ENCODE peak calls at places on chromosomes 4 and X, in five cellular contexts. O, U, A, Z and E are unnamed samples.

GRCh38 chr4:31089815-31090214 is 369.6 kb downstream of the PCDH7 start:
- DNase-seq in O (peak; percentile 86), U (peak; percentile 47), A (no peak), Z (no peak), E (peak; percentile 92)

GRCh38 chr4:3324093-3324815 is 31.4 kb downstream of the RGS12 start:
- DNase-seq in O (no peak), U (no peak), A (no peak), Z (peak; percentile 36), E (no peak)

GRCh38 chr4:139099366-139099982 is 77.5 kb downstream of the ELF2 start:
- DNase-seq in O (peak; percentile 72), U (peak; percentile 78), A (peak; percentile 19), Z (no peak), E (peak; percentile 44)

GRCh38 chr4:56799824-56800756 is 21.4 kb downstream of the SPINK2 start:
- DNase-seq in O (peak; percentile 87), U (peak; percentile 87), A (peak; percentile 80), Z (peak; percentile 85), E (peak; percentile 44)

GRCh38 chr4:148735432-148736155 is 293.4 kb upstream of the NR3C2 start:
- DNase-seq in O (no peak), U (no peak), A (no peak), Z (no peak), E (no peak)

GRCh38 chrX:104315555-104315954 is 60.8 kb upstream of the ESX1 start:
- DNase-seq in O (no peak), U (no peak), A (no peak), Z (no peak), E (no peak)

GRCh38 chr4:127732623-127733199 is 2.5 kb downstream of the SLC25A31 start:
- DNase-seq in O (no peak), U (no peak), A (no peak), Z (no peak), E (no peak)

GRCh38 chr4:137664055-137664405 is 131.7 kb upstream of the PCDH18 start:
- DNase-seq in O (no peak), U (no peak), A (no peak), Z (no peak), E (no peak)

GRCh38 chr4:173399016-173399415 is at the start of gene SCRG1:
- DNase-seq in O (no peak), U (no peak), A (no peak), Z (no peak), E (no peak)

GRCh38 chr4:101321481-101322042 is 25.8 kb downstream of the PPP3CA start:
- DNase-seq in O (no peak), U (no peak), A (no peak), Z (no peak), E (no peak)

GRCh38 chr4:103046416-103047290 is 27.1 kb upstream of the SLC9B1 start:
- DNase-seq in O (no peak), U (peak; percentile 40), A (no peak), Z (no peak), E (no peak)

GRCh38 chr4:145183023-145183422 is 2.6 kb upstream of the OTUD4 start:
- DNase-seq in O (no peak), U (no peak), A (no peak), Z (no peak), E (no peak)

GRCh38 chr4:125316391-125316780 is 1.6 kb downstream of the FAT4 start:
- DNase-seq in O (peak; percentile 49), U (peak; percentile 16), A (peak; percentile 39), Z (peak; percentile 66), E (no peak)

GRCh38 chr4:99832313-99832712 is 15.7 kb downstream of the DAPP1 start:
- DNase-seq in O (no peak), U (no peak), A (no peak), Z (no peak), E (no peak)

GRCh38 chr4:148649669-148650331 is 207.6 kb upstream of the NR3C2 start:
- DNase-seq in O (no peak), U (no peak), A (no peak), Z (no peak), E (no peak)

GRCh38 chr4:6752486-6752829 is 30.1 kb upstream of the KIAA0232 start:
- DNase-seq in O (no peak), U (no peak), A (no peak), Z (no peak), E (no peak)

GRCh38 chr4:142181021-142181420 is 544.6 kb downstream of the IL15 start:
- DNase-seq in O (no peak), U (no peak), A (no peak), Z (no peak), E (no peak)
- H3K36me3 ChIP-seq in O (no peaks in the 10 kb centered on the region), U (no peaks in the 10 kb centered on the region), A (no peaks in the 10 kb centered on the region), Z (no peaks in the 10 kb centered on the region), E (no peaks in the 10 kb centered on the region)

DNA sequence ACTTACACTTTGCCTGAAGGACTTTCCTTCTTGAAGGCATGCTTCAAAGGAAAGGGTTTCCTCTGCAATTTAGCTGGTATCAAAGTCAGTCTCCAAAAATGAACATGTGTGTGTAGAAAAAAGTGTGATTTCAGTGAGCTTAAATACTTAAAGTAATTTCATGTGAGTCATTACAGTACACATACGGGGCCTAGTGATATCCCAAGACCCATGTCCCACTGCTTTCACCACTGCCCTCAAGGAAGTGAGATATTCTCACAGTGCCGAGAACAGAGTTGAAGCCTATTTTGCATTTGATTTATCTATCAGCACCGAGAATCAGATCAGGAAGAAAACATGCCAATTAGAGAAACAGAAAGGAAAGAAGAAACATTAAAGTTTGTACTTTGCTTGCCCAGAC is 61.0 kb downstream of the CHST7 start:
- DNase-seq in O (no peak), U (no peak), A (no peak), Z (no peak), E (no peak)
- H3K4me3 ChIP-seq in O (no peak overlapping the region), U (no peak overlapping the region), A (no peak overlapping the region), Z (no peak overlapping the region), E (no peak overlapping the region)

DNA sequence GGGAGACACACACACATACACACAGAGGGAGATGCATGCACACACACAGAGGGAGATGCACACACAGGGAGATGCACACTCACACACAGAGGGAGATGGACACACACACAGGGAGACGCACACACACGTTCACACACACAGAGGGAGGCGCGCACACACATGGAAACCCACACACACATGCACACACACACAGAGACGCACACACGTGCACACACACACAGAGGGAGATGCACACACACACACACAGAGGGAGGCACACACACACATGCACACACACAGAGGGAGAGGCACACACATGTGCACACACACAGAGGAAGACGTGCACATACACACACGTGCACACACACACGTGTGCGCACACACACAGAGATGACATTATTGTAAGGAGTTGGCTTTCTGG is 79.1 kb downstream of the HMX1 start:
- DNase-seq in O (no peak), U (no peak), A (no peak), Z (no peak), E (no peak)
- H3K36me3 ChIP-seq in O (no peaks in the 10 kb centered on the region), U (no peaks in the 10 kb centered on the region), A (no peaks in the 10 kb centered on the region), Z (no peaks in the 10 kb centered on the region), E (no peaks in the 10 kb centered on the region)

GRCh38 chr4:8558080-8558960 is 21.9 kb upstream of the GPR78 start:
- DNase-seq in O (no peak), U (no peak), A (no peak), Z (no peak), E (no peak)
- H3K4me3 ChIP-seq in O (no peak overlapping the region), U (no peak overlapping the region), A (no peak overlapping the region), Z (no peak overlapping the region), E (no peak overlapping the region)

GRCh38 chrX:1596676-1597344 is 5.4 kb downstream of the AKAP17A start:
- DNase-seq in O (no peak), U (no peak), A (no peak), Z (no peak), E (no peak)
- H3K36me3 ChIP-seq in O (peaks cover 34% of the 10 kb centered on the region), U (peaks cover 37% of the 10 kb centered on the region), A (peaks cover 84% of the 10 kb centered on the region), Z (peaks cover 78% of the 10 kb centered on the region), E (peaks cover 4% of the 10 kb centered on the region)

GRCh38 chr4:7886250-7886973 is 53.2 kb downstream of the AFAP1 start:
- DNase-seq in O (no peak), U (no peak), A (no peak), Z (no peak), E (no peak)
- H3K4me3 ChIP-seq in O (no peak overlapping the region), U (no peak overlapping the region), A (no peak overlapping the region), Z (no peak overlapping the region), E (no peak overlapping the region)

GRCh38 chrX:64352084-64352483 is 43.2 kb downstream of the MTMR8 start:
- DNase-seq in O (no peak), U (no peak), A (no peak), Z (no peak), E (no peak)
- H3K36me3 ChIP-seq in O (no peaks in the 10 kb centered on the region), U (no peaks in the 10 kb centered on the region), A (peaks cover 6% of the 10 kb centered on the region), Z (no peaks in the 10 kb centered on the region), E (no peaks in the 10 kb centered on the region)

DNA sequence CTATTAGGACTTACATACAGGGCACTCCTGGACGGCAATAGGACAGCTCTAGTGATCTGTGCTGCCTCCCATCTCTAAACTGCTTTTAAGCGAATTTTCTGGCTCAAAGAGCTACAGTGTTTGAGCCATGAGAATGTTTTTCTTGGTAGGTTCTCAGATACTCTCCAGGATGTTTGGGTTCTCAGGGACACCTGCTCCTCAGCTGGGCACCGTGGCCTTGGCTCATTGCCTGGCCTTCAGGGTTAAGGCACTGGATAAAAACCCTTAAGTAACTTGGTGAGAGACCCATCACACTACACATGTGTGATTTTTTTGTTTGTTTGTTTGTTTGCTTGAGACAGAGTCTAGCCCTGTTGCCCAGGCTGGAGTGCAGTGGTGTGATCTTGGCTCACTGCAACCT is 38.5 kb upstream of the HERC5 start:
- DNase-seq in O (no peak), U (no peak), A (no peak), Z (no peak), E (no peak)
- H3K4me3 ChIP-seq in O (no peak overlapping the region), U (no peak overlapping the region), A (no peak overlapping the region), Z (no peak overlapping the region), E (no peak overlapping the region)